ENCODE peak calls at places on chromosomes 11 and 22, in seven cellular contexts. One of them, this sample, is unnamed.

GRCh38 chr11:88414981-88415391 is 77.5 kb upstream of the CTSC start:
- DNase-seq in IMR-90: peak
- DNase-seq in AG10803: no peak
- DNase-seq in PC-3: peak
- DNase-seq in NT2/D1: no peak
- DNase-seq in adipocyte: no peak
- DNase-seq in astrocyte of the spinal cord: peak
- DNase-seq in this sample: no peak

GRCh38 chr11:123475478-123475877 is 45.4 kb downstream of the GRAMD1B start:
- DNase-seq in adipocyte: peak
- DNase-seq in NT2/D1: no peak
- DNase-seq in IMR-90: peak
- DNase-seq in PC-3: peak
- DNase-seq in AG10803: peak
- DNase-seq in astrocyte of the spinal cord: peak
- DNase-seq in this sample: peak

GRCh38 chr11:64796757-64797541 is 6.1 kb downstream of the MAP4K2 start:
- DNase-seq in adipocyte: no peak
- DNase-seq in PC-3: no peak
- DNase-seq in AG10803: no peak
- DNase-seq in IMR-90: no peak
- DNase-seq in astrocyte of the spinal cord: no peak
- DNase-seq in NT2/D1: no peak
- DNase-seq in this sample: no peak

GRCh38 chr11:63020671-63021255 is 5.1 kb upstream of the SLC22A8 start:
- DNase-seq in PC-3: peak
- DNase-seq in NT2/D1: no peak
- DNase-seq in astrocyte of the spinal cord: no peak
- DNase-seq in adipocyte: no peak
- DNase-seq in IMR-90: no peak
- DNase-seq in AG10803: no peak
- DNase-seq in this sample: no peak

GRCh38 chr22:38103641-38104040 is 6.8 kb downstream of the BAIAP2L2 start:
- DNase-seq in NT2/D1: no peak
- DNase-seq in IMR-90: no peak
- DNase-seq in astrocyte of the spinal cord: no peak
- DNase-seq in adipocyte: no peak
- DNase-seq in PC-3: no peak
- DNase-seq in AG10803: no peak
- DNase-seq in this sample: no peak

GRCh38 chr11:77093056-77093891 is 9.4 kb upstream of the OMP start:
- DNase-seq in AG10803: no peak
- DNase-seq in adipocyte: no peak
- DNase-seq in PC-3: no peak
- DNase-seq in NT2/D1: no peak
- DNase-seq in astrocyte of the spinal cord: no peak
- DNase-seq in IMR-90: no peak
- DNase-seq in this sample: no peak

GRCh38 chr11:29018631-29019030 is 910.4 kb downstream of the METTL15 start:
- DNase-seq in NT2/D1: no peak
- DNase-seq in adipocyte: peak
- DNase-seq in IMR-90: peak
- DNase-seq in astrocyte of the spinal cord: peak
- DNase-seq in PC-3: peak
- DNase-seq in AG10803: peak
- DNase-seq in this sample: peak

GRCh38 chr11:100630898-100631297 is 56.2 kb upstream of the ARHGAP42 start:
- DNase-seq in PC-3: no peak
- DNase-seq in NT2/D1: no peak
- DNase-seq in astrocyte of the spinal cord: no peak
- DNase-seq in AG10803: no peak
- DNase-seq in adipocyte: no peak
- DNase-seq in IMR-90: peak
- DNase-seq in this sample: no peak

GRCh38 chr11:61480261-61480660 is 28.3 kb upstream of the LRRC10B start:
- DNase-seq in adipocyte: no peak
- DNase-seq in NT2/D1: no peak
- DNase-seq in astrocyte of the spinal cord: no peak
- DNase-seq in PC-3: no peak
- DNase-seq in AG10803: no peak
- DNase-seq in IMR-90: no peak
- DNase-seq in this sample: no peak

GRCh38 chr11:130163346-130164220 is 4.0 kb downstream of the ST14 start:
- DNase-seq in IMR-90: no peak
- DNase-seq in NT2/D1: no peak
- DNase-seq in astrocyte of the spinal cord: no peak
- DNase-seq in AG10803: no peak
- DNase-seq in adipocyte: no peak
- DNase-seq in PC-3: peak
- DNase-seq in this sample: no peak

GRCh38 chr22:50396751-50397370 is 53.7 kb downstream of the PPP6R2 start:
- DNase-seq in NT2/D1: no peak
- DNase-seq in AG10803: no peak
- DNase-seq in PC-3: peak
- DNase-seq in IMR-90: peak
- DNase-seq in adipocyte: no peak
- DNase-seq in astrocyte of the spinal cord: no peak
- DNase-seq in this sample: peak

GRCh38 chr22:22111267-22111751 is 128.7 kb upstream of the TOP3B start:
- DNase-seq in adipocyte: peak
- DNase-seq in IMR-90: peak
- DNase-seq in astrocyte of the spinal cord: peak
- DNase-seq in NT2/D1: no peak
- DNase-seq in PC-3: peak
- DNase-seq in AG10803: peak
- DNase-seq in this sample: peak

GRCh38 chr11:70490208-70490607 is 91.9 kb downstream of the CTTN start:
- DNase-seq in AG10803: no peak
- DNase-seq in IMR-90: no peak
- DNase-seq in NT2/D1: no peak
- DNase-seq in PC-3: no peak
- DNase-seq in astrocyte of the spinal cord: no peak
- DNase-seq in adipocyte: no peak
- DNase-seq in this sample: no peak

GRCh38 chr22:50016988-50017700 is 4.6 kb upstream of the IL17REL start:
- DNase-seq in NT2/D1: no peak
- DNase-seq in PC-3: no peak
- DNase-seq in AG10803: no peak
- DNase-seq in IMR-90: no peak
- DNase-seq in astrocyte of the spinal cord: no peak
- DNase-seq in adipocyte: no peak
- DNase-seq in this sample: no peak

GRCh38 chr11:77188912-77189491 is 61.0 kb downstream of the MYO7A start:
- DNase-seq in IMR-90: no peak
- DNase-seq in PC-3: no peak
- DNase-seq in astrocyte of the spinal cord: no peak
- DNase-seq in NT2/D1: no peak
- DNase-seq in AG10803: no peak
- DNase-seq in adipocyte: no peak
- DNase-seq in this sample: no peak

GRCh38 chr11:66951927-66952337 is 6.3 kb downstream of the PC start:
- DNase-seq in adipocyte: peak
- DNase-seq in IMR-90: peak
- DNase-seq in PC-3: no peak
- DNase-seq in astrocyte of the spinal cord: peak
- DNase-seq in NT2/D1: no peak
- DNase-seq in AG10803: peak
- DNase-seq in this sample: no peak

GRCh38 chr11:126090452-126090851 is 27.8 kb upstream of the CDON start:
- DNase-seq in AG10803: no peak
- DNase-seq in PC-3: no peak
- DNase-seq in adipocyte: no peak
- DNase-seq in NT2/D1: no peak
- DNase-seq in astrocyte of the spinal cord: no peak
- DNase-seq in IMR-90: no peak
- DNase-seq in this sample: no peak

GRCh38 chr22:39534591-39535301 is 2.2 kb upstream of the RPS19BP1 start:
- DNase-seq in IMR-90: peak
- DNase-seq in AG10803: peak
- DNase-seq in adipocyte: peak
- DNase-seq in astrocyte of the spinal cord: peak
- DNase-seq in NT2/D1: no peak
- DNase-seq in PC-3: peak
- DNase-seq in this sample: peak

DNA sequence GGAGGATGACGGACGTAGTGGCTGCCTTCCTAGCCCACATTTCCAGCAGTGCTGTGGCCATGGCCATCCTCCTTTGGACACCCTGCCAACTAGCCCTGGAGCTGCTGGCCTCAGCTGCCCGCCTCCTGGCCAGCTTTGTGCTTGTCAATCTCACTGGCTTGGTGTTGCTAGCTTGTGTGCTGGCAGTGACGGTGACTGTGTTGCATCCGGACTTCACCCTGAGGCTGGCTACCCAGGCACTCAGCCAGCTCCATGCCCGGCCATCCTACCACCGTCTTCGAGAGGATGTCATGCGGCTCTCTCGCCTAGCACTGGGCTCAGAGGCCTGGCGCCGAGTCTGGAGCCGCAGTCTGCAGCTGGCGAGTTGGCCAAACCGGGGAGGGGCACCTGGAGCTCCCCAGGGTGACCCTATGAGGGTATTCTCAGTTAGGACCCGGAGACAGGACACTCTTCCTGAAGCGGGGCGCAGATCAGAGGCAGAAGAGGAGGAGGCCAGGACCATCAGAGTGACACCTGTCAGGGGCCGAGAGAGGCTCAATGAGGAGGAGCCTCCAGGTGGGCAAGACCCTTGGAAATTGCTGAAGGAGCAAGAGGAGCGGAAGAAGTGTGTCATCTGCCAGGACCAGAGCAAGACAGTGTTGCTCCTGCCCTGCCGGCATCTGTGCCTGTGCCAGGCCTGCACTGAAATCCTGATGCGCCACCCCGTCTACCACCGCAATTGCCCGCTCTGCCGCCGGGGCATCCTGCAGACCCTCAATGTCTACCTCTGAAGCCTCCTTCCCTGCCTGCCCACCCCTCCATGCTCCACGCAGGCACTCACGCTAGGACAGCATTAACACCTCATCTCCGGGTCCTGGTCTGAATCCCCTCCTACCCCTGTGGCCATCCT is 1.6 kb downstream of the RNF26 start:
- DNase-seq in PC-3: peak
- DNase-seq in IMR-90: no peak
- DNase-seq in adipocyte: no peak
- DNase-seq in NT2/D1: no peak
- DNase-seq in astrocyte of the spinal cord: no peak
- DNase-seq in AG10803: no peak
- DNase-seq in this sample: no peak
- H3K4me3 ChIP-seq in PC-3: peak
- H3K4me3 ChIP-seq in IMR-90: no peak
- H3K4me3 ChIP-seq in adipocyte: peak
- H3K4me3 ChIP-seq in NT2/D1: peak
- H3K4me3 ChIP-seq in astrocyte of the spinal cord: no peak
- H3K4me3 ChIP-seq in AG10803: peak
- H3K4me3 ChIP-seq in this sample: peak

GRCh38 chr11:83975984-83976383 is 689.8 kb upstream of the CCDC90B start:
- DNase-seq in astrocyte of the spinal cord: no peak
- DNase-seq in NT2/D1: no peak
- DNase-seq in PC-3: no peak
- DNase-seq in adipocyte: no peak
- DNase-seq in AG10803: no peak
- DNase-seq in IMR-90: no peak
- DNase-seq in this sample: no peak

GRCh38 chr11:83982825-83983224 is 696.7 kb upstream of the CCDC90B start:
- DNase-seq in adipocyte: no peak
- DNase-seq in AG10803: no peak
- DNase-seq in NT2/D1: no peak
- DNase-seq in PC-3: no peak
- DNase-seq in IMR-90: no peak
- DNase-seq in astrocyte of the spinal cord: no peak
- DNase-seq in this sample: no peak

GRCh38 chr11:83979593-83979992 is 693.4 kb upstream of the CCDC90B start:
- DNase-seq in AG10803: no peak
- DNase-seq in PC-3: no peak
- DNase-seq in IMR-90: no peak
- DNase-seq in astrocyte of the spinal cord: no peak
- DNase-seq in adipocyte: no peak
- DNase-seq in NT2/D1: no peak
- DNase-seq in this sample: no peak

GRCh38 chr11:83978942-83979341 is 692.8 kb upstream of the CCDC90B start:
- DNase-seq in AG10803: no peak
- DNase-seq in astrocyte of the spinal cord: no peak
- DNase-seq in IMR-90: no peak
- DNase-seq in NT2/D1: no peak
- DNase-seq in PC-3: no peak
- DNase-seq in adipocyte: no peak
- DNase-seq in this sample: no peak
- H3K4me3 ChIP-seq in AG10803: no peak
- H3K4me3 ChIP-seq in astrocyte of the spinal cord: no peak
- H3K4me3 ChIP-seq in IMR-90: no peak
- H3K4me3 ChIP-seq in NT2/D1: no peak
- H3K4me3 ChIP-seq in PC-3: no peak
- H3K4me3 ChIP-seq in adipocyte: no peak
- H3K4me3 ChIP-seq in this sample: no peak

DNA sequence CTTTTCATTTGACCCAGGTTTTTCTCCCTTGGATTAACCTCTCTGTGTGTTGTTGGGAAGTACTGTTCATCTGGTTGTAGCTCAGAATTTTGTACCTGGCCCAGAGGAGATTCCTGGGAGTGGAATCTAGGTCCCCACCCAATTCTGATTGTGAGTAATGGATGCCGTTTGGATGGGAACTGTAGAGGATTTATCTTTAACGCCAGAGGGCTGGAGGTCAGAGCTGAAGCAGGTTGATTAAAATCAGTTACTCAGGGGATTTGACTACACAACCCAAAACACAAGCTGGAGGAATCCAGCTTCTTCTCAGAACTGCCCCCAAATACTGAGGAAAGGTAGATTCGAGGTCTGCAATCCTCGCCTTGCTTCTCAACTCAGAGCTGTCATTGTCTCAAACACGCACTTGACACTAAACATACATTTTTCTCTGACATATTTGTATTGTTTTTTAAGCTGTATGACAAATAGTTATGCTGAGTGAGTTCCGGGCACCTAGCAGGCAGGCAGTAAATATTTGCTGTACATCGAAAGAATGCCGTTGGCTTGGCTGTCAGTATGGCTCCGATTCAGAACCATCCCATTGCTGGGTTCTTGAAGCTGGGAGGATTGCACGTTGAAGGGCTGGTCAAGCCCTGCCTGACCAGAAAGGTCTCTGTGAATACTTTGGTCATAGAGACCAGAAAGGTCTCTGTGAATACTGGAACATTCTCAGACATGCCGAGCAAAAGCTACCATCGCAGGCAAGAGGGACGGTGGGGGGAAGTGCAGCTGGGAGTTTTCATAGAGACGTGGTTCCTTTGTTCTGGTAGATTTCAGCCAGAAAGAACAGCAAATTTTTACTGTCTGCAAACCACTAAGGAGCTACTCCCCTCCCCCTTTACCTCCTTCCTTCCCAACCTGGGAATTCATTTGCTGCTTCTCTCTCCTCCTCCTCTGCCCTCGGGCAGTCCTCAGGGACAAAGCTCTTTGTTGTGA is 202.0 kb upstream of the SORL1-AS1 start:
- DNase-seq in adipocyte: peak
- DNase-seq in IMR-90: peak
- DNase-seq in astrocyte of the spinal cord: no peak
- DNase-seq in NT2/D1: no peak
- DNase-seq in AG10803: peak
- DNase-seq in PC-3: peak
- DNase-seq in this sample: peak
- H3K4me3 ChIP-seq in adipocyte: peak
- H3K4me3 ChIP-seq in IMR-90: peak
- H3K4me3 ChIP-seq in astrocyte of the spinal cord: peak
- H3K4me3 ChIP-seq in NT2/D1: peak
- H3K4me3 ChIP-seq in AG10803: peak
- H3K4me3 ChIP-seq in PC-3: peak
- H3K4me3 ChIP-seq in this sample: peak

GRCh38 chr22:48492371-48493320 is 1335.0 kb downstream of the BRD1 start:
- DNase-seq in AG10803: peak
- DNase-seq in astrocyte of the spinal cord: peak
- DNase-seq in NT2/D1: peak
- DNase-seq in adipocyte: peak
- DNase-seq in IMR-90: peak
- DNase-seq in PC-3: peak
- DNase-seq in this sample: peak
- H3K4me3 ChIP-seq in AG10803: no peak
- H3K4me3 ChIP-seq in astrocyte of the spinal cord: no peak
- H3K4me3 ChIP-seq in NT2/D1: no peak
- H3K4me3 ChIP-seq in adipocyte: no peak
- H3K4me3 ChIP-seq in IMR-90: no peak
- H3K4me3 ChIP-seq in PC-3: no peak
- H3K4me3 ChIP-seq in this sample: no peak

This sample was measured in GM23248.